ENCODE peak calls at places on chromosomes 2 and 18, in eight cellular contexts. One of them, this sample, is unnamed.

GRCh38 chr2:179264238-179265081 is at the start of gene SESTD1:
- DNase-seq in tibial artery: peak
- DNase-seq in psoas muscle: peak
- DNase-seq in neuronal stem cell: peak
- DNase-seq in cardiac muscle cell: peak
- DNase-seq in brain microvascular endothelial cell: no peak
- DNase-seq in OCI-LY7: peak
- DNase-seq in breast epithelium: peak
- DNase-seq in this sample: no peak

GRCh38 chr2:196170681-196171247 is 614 bp downstream of the STK17B start:
- DNase-seq in tibial artery: peak
- DNase-seq in breast epithelium: no peak
- DNase-seq in brain microvascular endothelial cell: peak
- DNase-seq in OCI-LY7: peak
- DNase-seq in cardiac muscle cell: peak
- DNase-seq in neuronal stem cell: peak
- DNase-seq in psoas muscle: peak
- DNase-seq in this sample: no peak

GRCh38 chr2:162127422-162127821 is 24.6 kb downstream of the GCG start:
- DNase-seq in breast epithelium: no peak
- DNase-seq in cardiac muscle cell: no peak
- DNase-seq in neuronal stem cell: no peak
- DNase-seq in brain microvascular endothelial cell: no peak
- DNase-seq in psoas muscle: no peak
- DNase-seq in OCI-LY7: no peak
- DNase-seq in tibial artery: no peak
- DNase-seq in this sample: no peak

GRCh38 chr18:8912348-8913057 is 190.0 kb upstream of the NDUFV2 start:
- DNase-seq in brain microvascular endothelial cell: no peak
- DNase-seq in cardiac muscle cell: peak
- DNase-seq in OCI-LY7: peak
- DNase-seq in breast epithelium: no peak
- DNase-seq in neuronal stem cell: peak
- DNase-seq in psoas muscle: no peak
- DNase-seq in tibial artery: no peak
- DNase-seq in this sample: no peak

GRCh38 chr2:28413152-28413895 is 20.7 kb downstream of the FOSL2 start:
- DNase-seq in breast epithelium: no peak
- DNase-seq in neuronal stem cell: no peak
- DNase-seq in tibial artery: no peak
- DNase-seq in brain microvascular endothelial cell: no peak
- DNase-seq in cardiac muscle cell: no peak
- DNase-seq in OCI-LY7: no peak
- DNase-seq in psoas muscle: peak
- DNase-seq in this sample: no peak

GRCh38 chr2:240456607-240457222 is 21.3 kb downstream of the GPC1 start:
- DNase-seq in OCI-LY7: no peak
- DNase-seq in brain microvascular endothelial cell: no peak
- DNase-seq in psoas muscle: peak
- DNase-seq in breast epithelium: no peak
- DNase-seq in neuronal stem cell: no peak
- DNase-seq in tibial artery: no peak
- DNase-seq in cardiac muscle cell: no peak
- DNase-seq in this sample: no peak

GRCh38 chr18:74976331-74976909 is 232.5 kb downstream of the PTGR3 start:
- DNase-seq in tibial artery: no peak
- DNase-seq in psoas muscle: no peak
- DNase-seq in OCI-LY7: no peak
- DNase-seq in neuronal stem cell: no peak
- DNase-seq in breast epithelium: no peak
- DNase-seq in brain microvascular endothelial cell: no peak
- DNase-seq in cardiac muscle cell: no peak
- DNase-seq in this sample: no peak

GRCh38 chr2:174820361-174820760 is 56.1 kb upstream of the CHRNA1 start:
- DNase-seq in neuronal stem cell: no peak
- DNase-seq in cardiac muscle cell: no peak
- DNase-seq in psoas muscle: no peak
- DNase-seq in tibial artery: no peak
- DNase-seq in breast epithelium: no peak
- DNase-seq in OCI-LY7: no peak
- DNase-seq in brain microvascular endothelial cell: no peak
- DNase-seq in this sample: no peak

GRCh38 chr2:28583899-28584553 is 88.2 kb downstream of the PLB1 start:
- DNase-seq in brain microvascular endothelial cell: peak
- DNase-seq in neuronal stem cell: no peak
- DNase-seq in cardiac muscle cell: no peak
- DNase-seq in tibial artery: peak
- DNase-seq in psoas muscle: peak
- DNase-seq in breast epithelium: no peak
- DNase-seq in OCI-LY7: no peak
- DNase-seq in this sample: peak

GRCh38 chr2:14681608-14682007 is 49.1 kb downstream of the LRATD1 start:
- DNase-seq in breast epithelium: no peak
- DNase-seq in neuronal stem cell: no peak
- DNase-seq in tibial artery: no peak
- DNase-seq in psoas muscle: no peak
- DNase-seq in brain microvascular endothelial cell: no peak
- DNase-seq in OCI-LY7: no peak
- DNase-seq in cardiac muscle cell: no peak
- DNase-seq in this sample: no peak

GRCh38 chr2:237497820-237498128 is 10.7 kb downstream of the MLPH start:
- DNase-seq in tibial artery: peak
- DNase-seq in brain microvascular endothelial cell: no peak
- DNase-seq in breast epithelium: peak
- DNase-seq in neuronal stem cell: no peak
- DNase-seq in cardiac muscle cell: no peak
- DNase-seq in OCI-LY7: no peak
- DNase-seq in psoas muscle: peak
- DNase-seq in this sample: no peak
- H3K27ac ChIP-seq in tibial artery: no peak
- H3K27ac ChIP-seq in brain microvascular endothelial cell: peak
- H3K27ac ChIP-seq in breast epithelium: peak
- H3K27ac ChIP-seq in neuronal stem cell: no peak
- H3K27ac ChIP-seq in cardiac muscle cell: no peak
- H3K27ac ChIP-seq in OCI-LY7: no peak
- H3K27ac ChIP-seq in psoas muscle: no peak
- H3K27ac ChIP-seq in this sample: no peak

DNA sequence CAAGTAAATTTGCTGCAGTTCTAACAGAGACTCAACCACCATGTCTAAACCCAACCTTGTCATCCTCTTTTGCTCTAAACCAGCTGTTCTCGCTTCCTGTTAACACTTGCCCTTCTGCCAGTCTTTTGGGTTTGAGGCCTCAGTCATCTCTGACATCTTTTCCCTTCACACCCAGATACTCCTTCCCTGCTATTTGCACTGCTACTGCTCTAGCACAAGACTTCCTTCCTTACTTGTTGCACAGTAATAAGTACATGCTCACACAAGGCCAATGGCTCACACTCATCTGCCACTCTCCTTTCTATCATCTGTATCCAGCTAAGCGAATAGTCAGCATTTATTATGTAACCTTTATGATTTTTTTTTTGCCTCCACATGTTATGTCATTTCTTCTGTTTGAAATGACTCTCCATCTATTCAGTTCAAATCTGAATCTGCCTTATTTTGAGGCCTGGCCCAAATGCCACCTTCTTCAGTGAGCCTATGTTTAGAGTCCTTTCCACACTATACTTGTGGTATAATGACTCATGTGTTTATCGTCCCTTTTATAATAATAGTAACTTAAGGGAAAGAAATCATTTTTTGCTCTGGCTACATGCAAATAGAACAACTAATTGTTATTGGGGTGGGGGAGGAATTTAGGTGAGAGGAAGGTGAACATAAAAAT is 22.5 kb upstream of the CDKL4 start:
- DNase-seq in OCI-LY7: peak
- DNase-seq in brain microvascular endothelial cell: no peak
- DNase-seq in cardiac muscle cell: no peak
- DNase-seq in breast epithelium: no peak
- DNase-seq in psoas muscle: no peak
- DNase-seq in tibial artery: no peak
- DNase-seq in neuronal stem cell: no peak
- DNase-seq in this sample: no peak
- H3K27ac ChIP-seq in OCI-LY7: peak
- H3K27ac ChIP-seq in brain microvascular endothelial cell: no peak
- H3K27ac ChIP-seq in cardiac muscle cell: no peak
- H3K27ac ChIP-seq in breast epithelium: no peak
- H3K27ac ChIP-seq in psoas muscle: peak
- H3K27ac ChIP-seq in tibial artery: no peak
- H3K27ac ChIP-seq in neuronal stem cell: no peak
- H3K27ac ChIP-seq in this sample: no peak

DNA sequence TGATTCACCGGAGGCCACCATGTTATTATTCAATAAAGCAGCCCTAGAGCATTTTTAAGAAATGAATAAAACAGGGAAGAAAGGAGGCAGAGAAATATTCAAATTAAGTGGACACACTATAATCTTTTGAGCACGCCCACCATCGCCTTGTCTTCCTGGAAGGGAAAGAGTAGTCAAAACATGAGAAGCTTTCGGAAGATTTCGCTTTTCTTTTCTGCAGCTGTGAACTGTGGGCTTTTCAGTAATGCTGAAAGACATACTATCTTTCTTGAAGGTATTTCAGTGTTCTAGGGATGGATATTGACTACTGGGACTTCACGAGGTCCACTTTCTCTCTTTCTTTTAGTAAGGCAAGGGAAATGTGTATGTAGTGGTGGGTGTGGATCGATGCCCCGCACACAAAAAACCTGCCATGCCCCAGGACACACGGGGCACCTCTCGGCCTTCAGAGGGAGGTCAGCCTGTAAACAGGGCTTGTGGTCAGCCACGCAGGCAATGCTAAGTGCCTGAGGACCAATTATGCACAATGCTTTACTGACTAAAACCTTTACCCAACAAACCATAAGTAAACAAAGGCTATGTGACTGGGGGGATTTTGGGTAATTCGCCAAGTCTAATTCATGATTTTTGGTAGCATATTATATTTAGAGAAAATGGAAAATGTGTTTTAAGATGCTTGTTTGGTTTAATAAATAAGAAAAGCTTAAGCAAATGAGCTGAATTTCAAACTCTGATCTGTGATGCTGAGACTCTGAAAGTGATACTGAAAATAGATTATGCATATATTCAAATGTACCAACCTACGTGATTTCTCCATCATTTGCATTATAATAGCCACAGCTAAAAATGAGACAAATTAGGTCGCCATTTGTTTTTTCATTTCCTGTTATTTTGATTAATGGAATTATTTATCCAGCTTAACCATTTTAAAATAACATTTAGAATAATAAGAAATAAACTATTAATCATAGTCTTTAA is 130.5 kb downstream of the ZNF516 start:
- DNase-seq in neuronal stem cell: no peak
- DNase-seq in psoas muscle: no peak
- DNase-seq in brain microvascular endothelial cell: no peak
- DNase-seq in tibial artery: no peak
- DNase-seq in OCI-LY7: no peak
- DNase-seq in cardiac muscle cell: no peak
- DNase-seq in breast epithelium: no peak
- DNase-seq in this sample: no peak
- H3K27ac ChIP-seq in neuronal stem cell: no peak
- H3K27ac ChIP-seq in psoas muscle: no peak
- H3K27ac ChIP-seq in brain microvascular endothelial cell: no peak
- H3K27ac ChIP-seq in tibial artery: no peak
- H3K27ac ChIP-seq in OCI-LY7: no peak
- H3K27ac ChIP-seq in cardiac muscle cell: no peak
- H3K27ac ChIP-seq in breast epithelium: no peak
- H3K27ac ChIP-seq in this sample: no peak

DNA sequence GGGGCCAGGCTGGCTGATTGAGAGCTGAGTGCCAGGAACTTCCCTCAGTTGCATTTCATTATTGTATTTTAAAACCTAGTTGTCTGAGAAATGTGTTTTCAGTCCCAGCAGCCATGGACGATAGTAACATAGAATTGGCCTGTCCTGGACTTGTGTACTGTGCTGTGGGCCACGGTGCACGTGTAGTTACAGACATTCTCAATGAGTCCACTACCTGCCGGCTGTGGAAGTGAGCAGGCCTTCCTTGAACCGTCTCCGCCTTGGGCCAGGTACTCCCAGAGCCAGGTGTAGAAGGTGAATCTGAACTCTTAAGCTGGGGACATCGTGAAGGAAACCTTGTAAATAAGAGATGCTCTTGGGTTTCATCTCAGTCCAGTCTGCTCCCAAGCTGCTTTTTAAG is 47.0 kb downstream of the UBE2F start:
- DNase-seq in cardiac muscle cell: no peak
- DNase-seq in neuronal stem cell: no peak
- DNase-seq in OCI-LY7: no peak
- DNase-seq in psoas muscle: no peak
- DNase-seq in brain microvascular endothelial cell: no peak
- DNase-seq in breast epithelium: no peak
- DNase-seq in tibial artery: no peak
- DNase-seq in this sample: no peak
- H3K27ac ChIP-seq in cardiac muscle cell: no peak
- H3K27ac ChIP-seq in neuronal stem cell: no peak
- H3K27ac ChIP-seq in OCI-LY7: no peak
- H3K27ac ChIP-seq in psoas muscle: no peak
- H3K27ac ChIP-seq in brain microvascular endothelial cell: no peak
- H3K27ac ChIP-seq in breast epithelium: no peak
- H3K27ac ChIP-seq in tibial artery: no peak
- H3K27ac ChIP-seq in this sample: no peak

GRCh38 chr2:223905996-223906395 is 39.1 kb downstream of the WDFY1 start:
- DNase-seq in breast epithelium: no peak
- DNase-seq in cardiac muscle cell: no peak
- DNase-seq in OCI-LY7: no peak
- DNase-seq in neuronal stem cell: no peak
- DNase-seq in tibial artery: no peak
- DNase-seq in psoas muscle: no peak
- DNase-seq in brain microvascular endothelial cell: no peak
- DNase-seq in this sample: no peak

GRCh38 chr2:223909048-223909741 is 35.9 kb downstream of the WDFY1 start:
- DNase-seq in neuronal stem cell: no peak
- DNase-seq in brain microvascular endothelial cell: no peak
- DNase-seq in breast epithelium: no peak
- DNase-seq in cardiac muscle cell: peak
- DNase-seq in OCI-LY7: no peak
- DNase-seq in tibial artery: no peak
- DNase-seq in psoas muscle: no peak
- DNase-seq in this sample: no peak

GRCh38 chr2:223914349-223914748 is 30.8 kb downstream of the WDFY1 start:
- DNase-seq in psoas muscle: no peak
- DNase-seq in brain microvascular endothelial cell: no peak
- DNase-seq in cardiac muscle cell: no peak
- DNase-seq in OCI-LY7: no peak
- DNase-seq in breast epithelium: no peak
- DNase-seq in neuronal stem cell: no peak
- DNase-seq in tibial artery: no peak
- DNase-seq in this sample: no peak

GRCh38 chr2:223908304-223909047 is 36.7 kb downstream of the WDFY1 start:
- DNase-seq in neuronal stem cell: no peak
- DNase-seq in breast epithelium: no peak
- DNase-seq in tibial artery: no peak
- DNase-seq in cardiac muscle cell: no peak
- DNase-seq in OCI-LY7: no peak
- DNase-seq in psoas muscle: no peak
- DNase-seq in brain microvascular endothelial cell: no peak
- DNase-seq in this sample: no peak
- H3K27ac ChIP-seq in neuronal stem cell: no peak
- H3K27ac ChIP-seq in breast epithelium: no peak
- H3K27ac ChIP-seq in tibial artery: no peak
- H3K27ac ChIP-seq in cardiac muscle cell: no peak
- H3K27ac ChIP-seq in OCI-LY7: no peak
- H3K27ac ChIP-seq in psoas muscle: no peak
- H3K27ac ChIP-seq in brain microvascular endothelial cell: no peak
- H3K27ac ChIP-seq in this sample: no peak

This sample was measured in right atrium auricular region.